ENCODE peak calls at places on chromosomes 1 and 21, in ten cellular contexts. One of them, this sample, is unnamed.
A peak's percentile ranks its signal among the peaks of the same experiment; 100 is the strongest.

GRCh38 chr1:48536477-48536876 is 64.5 kb upstream of the SPATA6 start:
- DNase-seq in GM23338: no peak
- DNase-seq in fibroblast of pulmonary artery: no peak
- DNase-seq in fibroblast of lung: no peak
- DNase-seq in HFFc6: no peak
- DNase-seq in endothelial cell of umbilical vein: no peak
- DNase-seq in PC-3: peak; percentile 82
- DNase-seq in progenitor cell of endocrine pancreas: no peak
- DNase-seq in MM.1S: no peak
- DNase-seq in breast epithelium: no peak
- DNase-seq in this sample: no peak

GRCh38 chr1:10790155-10790707 is 6.2 kb downstream of the CASZ1 start:
- DNase-seq in GM23338: no peak
- DNase-seq in fibroblast of pulmonary artery: no peak
- DNase-seq in fibroblast of lung: no peak
- DNase-seq in HFFc6: no peak
- DNase-seq in endothelial cell of umbilical vein: no peak
- DNase-seq in PC-3: no peak
- DNase-seq in progenitor cell of endocrine pancreas: no peak
- DNase-seq in MM.1S: no peak
- DNase-seq in breast epithelium: no peak
- DNase-seq in this sample: no peak

GRCh38 chr1:12067900-12068821 is 5.1 kb downstream of the TNFRSF8 start:
- DNase-seq in GM23338: peak; percentile 81
- DNase-seq in fibroblast of pulmonary artery: peak; percentile 78
- DNase-seq in fibroblast of lung: peak; percentile 52
- DNase-seq in HFFc6: peak; percentile 38
- DNase-seq in endothelial cell of umbilical vein: no peak
- DNase-seq in PC-3: no peak
- DNase-seq in progenitor cell of endocrine pancreas: no peak
- DNase-seq in MM.1S: no peak
- DNase-seq in breast epithelium: no peak
- DNase-seq in this sample: no peak

GRCh38 chr1:162175393-162175792 is 105.9 kb downstream of the NOS1AP start:
- DNase-seq in GM23338: peak; percentile 75
- DNase-seq in fibroblast of pulmonary artery: no peak
- DNase-seq in fibroblast of lung: no peak
- DNase-seq in HFFc6: no peak
- DNase-seq in endothelial cell of umbilical vein: peak; percentile 58
- DNase-seq in PC-3: no peak
- DNase-seq in progenitor cell of endocrine pancreas: no peak
- DNase-seq in MM.1S: no peak
- DNase-seq in breast epithelium: no peak
- DNase-seq in this sample: no peak

GRCh38 chr1:38026592-38027200 is 14.2 kb downstream of the UTP11 start:
- DNase-seq in GM23338: peak; percentile 79
- DNase-seq in fibroblast of pulmonary artery: peak; percentile 72
- DNase-seq in fibroblast of lung: peak; percentile 62
- DNase-seq in HFFc6: peak; percentile 52
- DNase-seq in endothelial cell of umbilical vein: peak; percentile 63
- DNase-seq in PC-3: peak; percentile 68
- DNase-seq in progenitor cell of endocrine pancreas: peak; percentile 44
- DNase-seq in MM.1S: peak; percentile 64
- DNase-seq in breast epithelium: no peak
- DNase-seq in this sample: no peak

GRCh38 chr1:7655354-7655753 is 115.7 kb upstream of the VAMP3 start:
- DNase-seq in GM23338: no peak
- DNase-seq in fibroblast of pulmonary artery: no peak
- DNase-seq in fibroblast of lung: no peak
- DNase-seq in HFFc6: no peak
- DNase-seq in endothelial cell of umbilical vein: no peak
- DNase-seq in PC-3: no peak
- DNase-seq in progenitor cell of endocrine pancreas: no peak
- DNase-seq in MM.1S: no peak
- DNase-seq in breast epithelium: no peak
- DNase-seq in this sample: no peak

GRCh38 chr1:37317870-37318431 is 156.4 kb upstream of the ZC3H12A start:
- DNase-seq in GM23338: peak; percentile 48
- DNase-seq in fibroblast of pulmonary artery: no peak
- DNase-seq in fibroblast of lung: no peak
- DNase-seq in HFFc6: no peak
- DNase-seq in endothelial cell of umbilical vein: no peak
- DNase-seq in PC-3: no peak
- DNase-seq in progenitor cell of endocrine pancreas: no peak
- DNase-seq in MM.1S: no peak
- DNase-seq in breast epithelium: no peak
- DNase-seq in this sample: no peak

GRCh38 chr1:148292915-148293314 is 140.8 kb upstream of the NBPF11 start:
- DNase-seq in GM23338: no peak
- DNase-seq in fibroblast of pulmonary artery: no peak
- DNase-seq in fibroblast of lung: no peak
- DNase-seq in HFFc6: no peak
- DNase-seq in endothelial cell of umbilical vein: no peak
- DNase-seq in PC-3: no peak
- DNase-seq in progenitor cell of endocrine pancreas: no peak
- DNase-seq in MM.1S: no peak
- DNase-seq in breast epithelium: no peak
- DNase-seq in this sample: no peak

GRCh38 chr1:110438883-110439282 is 12.1 kb upstream of the PROK1 start:
- DNase-seq in GM23338: no peak
- DNase-seq in fibroblast of pulmonary artery: no peak
- DNase-seq in fibroblast of lung: no peak
- DNase-seq in HFFc6: no peak
- DNase-seq in endothelial cell of umbilical vein: peak; percentile 5
- DNase-seq in PC-3: no peak
- DNase-seq in progenitor cell of endocrine pancreas: no peak
- DNase-seq in MM.1S: no peak
- DNase-seq in breast epithelium: no peak
- DNase-seq in this sample: no peak

GRCh38 chr21:35259452-35259851 is 210.3 kb upstream of the RUNX1 start:
- DNase-seq in GM23338: no peak
- DNase-seq in fibroblast of pulmonary artery: no peak
- DNase-seq in fibroblast of lung: no peak
- DNase-seq in HFFc6: no peak
- DNase-seq in endothelial cell of umbilical vein: no peak
- DNase-seq in PC-3: no peak
- DNase-seq in progenitor cell of endocrine pancreas: no peak
- DNase-seq in MM.1S: no peak
- DNase-seq in breast epithelium: no peak
- DNase-seq in this sample: no peak

GRCh38 chr1:13702425-13703127 is 2.6 kb downstream of the PRDM2 start:
- DNase-seq in GM23338: no peak
- DNase-seq in fibroblast of pulmonary artery: no peak
- DNase-seq in fibroblast of lung: no peak
- DNase-seq in HFFc6: no peak
- DNase-seq in endothelial cell of umbilical vein: no peak
- DNase-seq in PC-3: no peak
- DNase-seq in progenitor cell of endocrine pancreas: no peak
- DNase-seq in MM.1S: no peak
- DNase-seq in breast epithelium: no peak
- DNase-seq in this sample: no peak

DNA sequence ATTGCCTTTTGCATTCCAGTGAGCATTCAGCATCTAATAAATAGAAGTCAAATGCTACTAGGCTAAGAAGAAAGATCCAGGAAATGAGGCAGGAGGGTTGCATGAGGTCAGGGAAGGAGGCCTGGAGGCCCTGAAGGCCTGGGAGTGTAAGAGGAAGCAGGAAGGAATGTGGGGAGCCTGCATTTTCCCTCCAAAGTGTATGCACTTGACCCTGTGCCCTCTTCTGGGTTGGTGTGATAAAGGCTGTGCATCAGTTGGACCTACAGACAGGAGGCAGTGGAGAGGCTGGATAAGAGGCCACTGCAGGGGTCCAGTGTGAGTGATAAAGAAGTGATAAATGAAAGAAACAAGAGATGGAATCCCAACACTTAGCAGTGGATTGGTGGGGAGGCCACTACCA is 20.4 kb downstream of the KIAA1614 start:
- DNase-seq in GM23338: peak; percentile 44
- DNase-seq in fibroblast of pulmonary artery: no peak
- DNase-seq in fibroblast of lung: no peak
- DNase-seq in HFFc6: no peak
- DNase-seq in endothelial cell of umbilical vein: no peak
- DNase-seq in PC-3: no peak
- DNase-seq in progenitor cell of endocrine pancreas: no peak
- DNase-seq in MM.1S: no peak
- DNase-seq in breast epithelium: no peak
- DNase-seq in this sample: no peak
- TF ChIP-seq CTCF in GM23338: peak; percentile 31
- TF ChIP-seq CTCF in fibroblast of pulmonary artery: no peak
- TF ChIP-seq CTCF in fibroblast of lung: no peak
- TF ChIP-seq CTCF in HFFc6: no peak
- TF ChIP-seq CTCF in endothelial cell of umbilical vein: no peak
- TF ChIP-seq CTCF in PC-3: no peak
- TF ChIP-seq CTCF in progenitor cell of endocrine pancreas: no peak
- TF ChIP-seq CTCF in MM.1S: no peak
- TF ChIP-seq CTCF in breast epithelium: no peak
- TF ChIP-seq CTCF in this sample: no peak

GRCh38 chr1:46427541-46427940 is 33.4 kb downstream of the FAAH start:
- DNase-seq in GM23338: no peak
- DNase-seq in fibroblast of pulmonary artery: no peak
- DNase-seq in fibroblast of lung: no peak
- DNase-seq in HFFc6: no peak
- DNase-seq in endothelial cell of umbilical vein: no peak
- DNase-seq in PC-3: no peak
- DNase-seq in progenitor cell of endocrine pancreas: no peak
- DNase-seq in MM.1S: no peak
- DNase-seq in breast epithelium: no peak
- DNase-seq in this sample: no peak

GRCh38 chr1:46432781-46433327 is 38.7 kb downstream of the FAAH start:
- DNase-seq in GM23338: no peak
- DNase-seq in fibroblast of pulmonary artery: no peak
- DNase-seq in fibroblast of lung: no peak
- DNase-seq in HFFc6: no peak
- DNase-seq in endothelial cell of umbilical vein: no peak
- DNase-seq in PC-3: no peak
- DNase-seq in progenitor cell of endocrine pancreas: no peak
- DNase-seq in MM.1S: no peak
- DNase-seq in breast epithelium: no peak
- DNase-seq in this sample: no peak

GRCh38 chr1:46429436-46429835 is 35.3 kb downstream of the FAAH start:
- DNase-seq in GM23338: no peak
- DNase-seq in fibroblast of pulmonary artery: no peak
- DNase-seq in fibroblast of lung: no peak
- DNase-seq in HFFc6: no peak
- DNase-seq in endothelial cell of umbilical vein: no peak
- DNase-seq in PC-3: no peak
- DNase-seq in progenitor cell of endocrine pancreas: no peak
- DNase-seq in MM.1S: no peak
- DNase-seq in breast epithelium: no peak
- DNase-seq in this sample: no peak

GRCh38 chr1:46434358-46434757 is 40.2 kb downstream of the FAAH start:
- DNase-seq in GM23338: no peak
- DNase-seq in fibroblast of pulmonary artery: no peak
- DNase-seq in fibroblast of lung: no peak
- DNase-seq in HFFc6: no peak
- DNase-seq in endothelial cell of umbilical vein: no peak
- DNase-seq in PC-3: no peak
- DNase-seq in progenitor cell of endocrine pancreas: no peak
- DNase-seq in MM.1S: no peak
- DNase-seq in breast epithelium: no peak
- DNase-seq in this sample: no peak

GRCh38 chr1:46431695-46432094 is 37.6 kb downstream of the FAAH start:
- DNase-seq in GM23338: no peak
- DNase-seq in fibroblast of pulmonary artery: no peak
- DNase-seq in fibroblast of lung: no peak
- DNase-seq in HFFc6: no peak
- DNase-seq in endothelial cell of umbilical vein: no peak
- DNase-seq in PC-3: no peak
- DNase-seq in progenitor cell of endocrine pancreas: no peak
- DNase-seq in MM.1S: no peak
- DNase-seq in breast epithelium: no peak
- DNase-seq in this sample: no peak
- TF ChIP-seq CTCF in GM23338: peak; percentile 12
- TF ChIP-seq CTCF in fibroblast of pulmonary artery: no peak
- TF ChIP-seq CTCF in fibroblast of lung: no peak
- TF ChIP-seq CTCF in HFFc6: peak; percentile 23
- TF ChIP-seq CTCF in endothelial cell of umbilical vein: no peak
- TF ChIP-seq CTCF in PC-3: no peak
- TF ChIP-seq CTCF in progenitor cell of endocrine pancreas: no peak
- TF ChIP-seq CTCF in MM.1S: no peak
- TF ChIP-seq CTCF in breast epithelium: no peak
- TF ChIP-seq CTCF in this sample: no peak

GRCh38 chr21:43657355-43658093 is 1.8 kb downstream of the HSF2BP start:
- DNase-seq in GM23338: no peak
- DNase-seq in fibroblast of pulmonary artery: no peak
- DNase-seq in fibroblast of lung: no peak
- DNase-seq in HFFc6: no peak
- DNase-seq in endothelial cell of umbilical vein: peak; percentile 88
- DNase-seq in PC-3: no peak
- DNase-seq in progenitor cell of endocrine pancreas: no peak
- DNase-seq in MM.1S: no peak
- DNase-seq in breast epithelium: no peak
- DNase-seq in this sample: no peak

GRCh38 chr21:43658769-43659135 is 536 bp downstream of the HSF2BP start:
- DNase-seq in GM23338: no peak
- DNase-seq in fibroblast of pulmonary artery: no peak
- DNase-seq in fibroblast of lung: no peak
- DNase-seq in HFFc6: no peak
- DNase-seq in endothelial cell of umbilical vein: no peak
- DNase-seq in PC-3: no peak
- DNase-seq in progenitor cell of endocrine pancreas: no peak
- DNase-seq in MM.1S: no peak
- DNase-seq in breast epithelium: no peak
- DNase-seq in this sample: no peak

GRCh38 chr21:43658094-43658725 is 1.1 kb downstream of the HSF2BP start:
- DNase-seq in GM23338: no peak
- DNase-seq in fibroblast of pulmonary artery: no peak
- DNase-seq in fibroblast of lung: no peak
- DNase-seq in HFFc6: no peak
- DNase-seq in endothelial cell of umbilical vein: no peak
- DNase-seq in PC-3: no peak
- DNase-seq in progenitor cell of endocrine pancreas: no peak
- DNase-seq in MM.1S: no peak
- DNase-seq in breast epithelium: no peak
- DNase-seq in this sample: peak; percentile 36

GRCh38 chr21:43662286-43662685 is 2.9 kb downstream of the RRP1B start:
- DNase-seq in GM23338: no peak
- DNase-seq in fibroblast of pulmonary artery: no peak
- DNase-seq in fibroblast of lung: no peak
- DNase-seq in HFFc6: no peak
- DNase-seq in endothelial cell of umbilical vein: no peak
- DNase-seq in PC-3: no peak
- DNase-seq in progenitor cell of endocrine pancreas: no peak
- DNase-seq in MM.1S: no peak
- DNase-seq in breast epithelium: no peak
- DNase-seq in this sample: no peak

GRCh38 chr21:43659136-43660000 is at the start of the genes HSF2BP and RRP1B:
- DNase-seq in GM23338: peak; percentile 91
- DNase-seq in fibroblast of pulmonary artery: peak; percentile 86
- DNase-seq in fibroblast of lung: peak; percentile 84
- DNase-seq in HFFc6: peak; percentile 65
- DNase-seq in endothelial cell of umbilical vein: peak; percentile 80
- DNase-seq in PC-3: peak; percentile 90
- DNase-seq in progenitor cell of endocrine pancreas: peak; percentile 74
- DNase-seq in MM.1S: peak; percentile 96
- DNase-seq in breast epithelium: peak; percentile 69
- DNase-seq in this sample: peak; percentile 98
- TF ChIP-seq CTCF in GM23338: no peak
- TF ChIP-seq CTCF in fibroblast of pulmonary artery: no peak
- TF ChIP-seq CTCF in fibroblast of lung: no peak
- TF ChIP-seq CTCF in HFFc6: no peak
- TF ChIP-seq CTCF in endothelial cell of umbilical vein: no peak
- TF ChIP-seq CTCF in PC-3: no peak
- TF ChIP-seq CTCF in progenitor cell of endocrine pancreas: peak; percentile 4
- TF ChIP-seq CTCF in MM.1S: no peak
- TF ChIP-seq CTCF in breast epithelium: peak; percentile 13
- TF ChIP-seq CTCF in this sample: peak; percentile 43

GRCh38 chr1:204989266-204990058 is 53.5 kb upstream of the CNTN2 start:
- DNase-seq in GM23338: peak; percentile 89
- DNase-seq in fibroblast of pulmonary artery: peak; percentile 76
- DNase-seq in fibroblast of lung: peak; percentile 59
- DNase-seq in HFFc6: peak; percentile 55
- DNase-seq in endothelial cell of umbilical vein: peak; percentile 76
- DNase-seq in PC-3: peak; percentile 94
- DNase-seq in progenitor cell of endocrine pancreas: peak; percentile 70
- DNase-seq in MM.1S: peak; percentile 71
- DNase-seq in breast epithelium: peak; percentile 70
- DNase-seq in this sample: peak; percentile 69
- TF ChIP-seq CTCF in GM23338: peak; percentile 97
- TF ChIP-seq CTCF in fibroblast of pulmonary artery: no peak
- TF ChIP-seq CTCF in fibroblast of lung: peak; percentile 95
- TF ChIP-seq CTCF in HFFc6: peak; percentile 96
- TF ChIP-seq CTCF in endothelial cell of umbilical vein: peak; percentile 98
- TF ChIP-seq CTCF in PC-3: peak; percentile 100
- TF ChIP-seq CTCF in progenitor cell of endocrine pancreas: peak; percentile 98
- TF ChIP-seq CTCF in MM.1S: peak; percentile 99
- TF ChIP-seq CTCF in breast epithelium: peak; percentile 95
- TF ChIP-seq CTCF in this sample: peak; percentile 87

This sample was measured in upper lobe of left lung.